ENCODE peak calls at places on chromosomes 12 and 14, in six cellular contexts. U is cardiac fibroblast; J is foreskin fibroblast; Z is CD4-positive, CD25-positive, alpha-beta regulatory T cell; L is ovary; D is right lobe of liver. N is an unnamed sample.

GRCh38 chr14:97824218-97824617 is 1027.0 kb downstream of the VRK1 start:
- DNase-seq in Z (peak), U (no peak), L (no peak), J (no peak), D (no peak), N (no peak)

GRCh38 chr12:18257251-18257650 is 4.1 kb upstream of the PIK3C2G start:
- DNase-seq in U (no peak), L (no peak), Z (no peak), J (no peak), D (no peak), N (no peak)

GRCh38 chr14:64715146-64715627 is 11.0 kb downstream of the PLEKHG3 start:
- DNase-seq in D (no peak), L (peak), U (no peak), Z (no peak), J (no peak), N (no peak)

GRCh38 chr12:111827916-111828315 is 14.1 kb upstream of the MAPKAPK5 start:
- DNase-seq in U (no peak), D (no peak), J (no peak), L (no peak), Z (no peak), N (no peak)

GRCh38 chr12:10084733-10085132 is 14.1 kb downstream of the CLEC1A start:
- DNase-seq in Z (no peak), J (no peak), L (no peak), D (no peak), U (no peak), N (no peak)

GRCh38 chr12:52865090-52865944 is 16.5 kb upstream of the KRT78 start:
- DNase-seq in J (peak), L (peak), U (peak), D (peak), Z (peak), N (no peak)

GRCh38 chr12:52311282-52311643 is 9.9 kb downstream of the KRT83 start:
- DNase-seq in U (peak), L (no peak), Z (no peak), J (no peak), D (no peak), N (no peak)

GRCh38 chr14:89013098-89013504 is 188.7 kb downstream of the TTC8 start:
- DNase-seq in L (no peak), D (no peak), U (peak), Z (peak), J (peak), N (no peak)

GRCh38 chr14:22334627-22335026 is 254.4 kb downstream of the DAD1 start:
- DNase-seq in J (no peak), D (no peak), Z (no peak), L (no peak), U (no peak), N (no peak)

GRCh38 chr14:61269321-61270083 is 11.6 kb downstream of the TMEM30B start:
- DNase-seq in L (peak), D (peak), J (peak), U (peak), Z (peak), N (peak)

GRCh38 chr14:102540310-102541028 is 30.9 kb upstream of the ANKRD9 start:
- DNase-seq in Z (no peak), L (peak), D (no peak), U (peak), J (peak), N (no peak)

GRCh38 chr12:3745152-3745551 is 7.8 kb downstream of the CRACR2A start:
- DNase-seq in Z (no peak), L (no peak), D (no peak), J (no peak), U (no peak), N (no peak)

GRCh38 chr14:65431951-65432350 is 19.4 kb downstream of the FUT8 start:
- DNase-seq in L (no peak), D (no peak), U (peak), Z (no peak), J (peak), N (no peak)

GRCh38 chr14:104698688-104699425 is 9.4 kb downstream of the INF2 start:
- DNase-seq in L (peak), Z (no peak), J (no peak), U (no peak), D (no peak), N (no peak)

GRCh38 chr12:2960432-2960956 is 1.3 kb downstream of the TEAD4 start:
- DNase-seq in L (no peak), U (peak), D (no peak), J (peak), Z (peak), N (no peak)

GRCh38 chr14:105207460-105207901 is 26.4 kb upstream of the NUDT14 start:
- DNase-seq in J (peak), D (no peak), U (no peak), L (no peak), Z (no peak), N (no peak)

GRCh38 chr12:65462506-65462905 is 184.0 kb downstream of the MSRB3 start:
- DNase-seq in J (no peak), U (no peak), Z (no peak), D (no peak), L (no peak), N (no peak)

GRCh38 chr14:39665084-39665483 is 232.9 kb upstream of the FBXO33 start:
- DNase-seq in L (no peak), J (peak), D (no peak), Z (no peak), U (no peak), N (no peak)

GRCh38 chr12:93252221-93252620 is 125.5 kb upstream of the NUDT4 start:
- DNase-seq in D (no peak), U (no peak), L (no peak), Z (no peak), J (no peak), N (no peak)
- H3K4me3 ChIP-seq in D (no peak), U (no peak), L (no peak), Z (no peak), J (no peak), N (no peak)

DNA sequence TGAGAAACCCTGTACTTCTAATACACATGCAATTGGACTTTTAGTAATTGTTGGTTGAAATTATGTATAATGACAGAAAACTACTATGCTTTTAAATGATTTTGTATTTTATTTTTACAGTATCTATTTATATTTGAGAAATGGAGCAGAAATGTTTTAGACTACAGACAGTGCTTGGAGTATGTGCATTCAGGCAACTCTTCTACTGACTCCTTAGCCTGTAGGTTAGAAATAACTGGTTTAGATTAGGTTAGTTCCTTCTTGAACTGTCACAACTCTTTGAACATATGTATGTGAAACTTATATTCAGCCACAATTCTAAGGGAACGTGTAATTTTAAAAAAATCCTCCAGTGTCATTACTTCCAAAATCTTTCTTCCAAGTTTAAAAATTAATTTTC is 1.7 kb downstream of the FGFR1OP2 start:
- DNase-seq in Z (no peak), L (no peak), U (no peak), J (no peak), D (no peak), N (no peak)
- H3K4me3 ChIP-seq in Z (peak), L (peak), U (peak), J (peak), D (peak), N (peak)

DNA sequence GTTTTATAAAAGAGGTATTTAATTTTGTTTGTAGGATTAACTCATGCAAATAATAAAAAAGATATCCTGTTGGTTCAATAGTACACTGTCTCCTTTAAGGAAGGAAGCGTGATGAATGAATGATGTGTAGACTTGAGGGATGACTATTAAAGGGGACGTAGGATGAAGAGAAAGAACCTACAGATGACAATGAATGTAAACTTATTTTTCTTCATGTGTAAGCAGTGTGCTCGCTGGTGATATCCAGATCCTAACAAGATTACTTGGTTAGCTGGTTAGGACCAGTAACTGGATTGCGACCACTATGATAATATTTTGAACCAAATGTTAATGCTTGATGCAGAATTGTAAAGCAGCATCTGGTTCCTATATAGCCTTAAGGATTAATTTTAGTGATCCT is 2.6 kb downstream of the ARF6 start:
- DNase-seq in L (no peak), U (peak), D (no peak), J (no peak), Z (peak), N (no peak)
- H3K4me3 ChIP-seq in L (peak), U (peak), D (peak), J (peak), Z (peak), N (peak)

DNA sequence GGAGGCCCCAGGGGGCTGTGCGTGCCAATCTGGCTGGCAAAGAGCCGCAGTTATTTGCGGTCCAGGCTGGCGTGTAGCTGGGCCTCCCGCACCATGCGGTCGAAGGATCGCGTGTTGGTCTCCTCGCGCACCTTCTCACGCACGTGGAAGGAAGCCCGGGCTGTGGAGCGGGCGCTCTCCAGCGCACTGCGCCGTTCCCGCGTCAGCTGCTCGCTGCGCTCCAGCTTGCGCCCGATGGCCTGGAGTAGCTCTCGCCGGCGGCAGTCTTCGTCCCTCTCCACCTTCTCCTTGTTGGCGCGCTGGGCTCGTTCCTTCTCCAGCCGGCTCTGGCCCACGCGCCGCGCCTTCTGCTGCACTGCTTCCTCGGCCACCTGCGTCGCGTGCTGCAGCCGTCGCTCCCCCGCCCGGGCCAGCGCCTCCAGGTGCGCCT is 3.2 kb downstream of the CCDC177 start:
- DNase-seq in L (no peak), U (no peak), J (peak), Z (no peak), D (no peak), N (no peak)
- H3K4me3 ChIP-seq in L (peak), U (no peak), J (no peak), Z (no peak), D (peak), N (no peak)

GRCh38 chr12:127146991-127147718 is 1119.8 kb upstream of the TMEM132C start:
- DNase-seq in J (no peak), Z (no peak), U (no peak), L (no peak), D (no peak), N (no peak)
- H3K4me3 ChIP-seq in J (no peak), Z (no peak), U (no peak), L (no peak), D (no peak), N (no peak)

GRCh38 chr14:99794156-99794780 is 1.1 kb downstream of the EML1 start:
- DNase-seq in Z (no peak), U (no peak), L (no peak), J (no peak), D (no peak), N (no peak)
- H3K4me3 ChIP-seq in Z (peak), U (peak), L (peak), J (peak), D (peak), N (no peak)

GRCh38 chr14:96261053-96261452 is 5.0 kb downstream of the BDKRB1 start:
- DNase-seq in L (no peak), U (no peak), Z (no peak), D (no peak), J (no peak), N (no peak)
- H3K4me3 ChIP-seq in L (no peak), U (no peak), Z (no peak), D (no peak), J (no peak), N (no peak)

DNA sequence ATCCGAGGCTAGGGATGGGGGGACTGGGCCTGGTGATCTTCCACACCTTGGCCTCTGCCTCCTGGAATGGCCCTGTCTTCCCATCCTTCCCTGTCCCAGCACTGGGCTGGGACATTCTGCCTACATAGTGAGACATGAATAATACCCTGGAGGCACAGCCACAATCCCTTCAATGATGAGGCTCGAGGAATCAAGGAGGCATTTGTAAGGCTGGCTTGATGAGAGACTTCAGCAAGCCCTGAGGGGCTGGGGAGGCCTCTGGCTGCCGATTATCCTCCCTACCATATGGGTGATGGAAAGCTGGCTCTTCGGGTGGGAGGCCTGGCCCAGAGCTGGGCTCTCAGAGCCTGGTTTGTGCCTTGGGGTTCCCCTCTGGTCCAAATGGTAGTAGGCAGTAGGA is 92.5 kb downstream of the CALM1 start:
- DNase-seq in Z (no peak), L (no peak), J (no peak), U (no peak), D (no peak), N (no peak)
- H3K4me3 ChIP-seq in Z (no peak), L (no peak), J (no peak), U (no peak), D (no peak), N (no peak)

GRCh38 chr14:77717608-77718305 is 9.9 kb downstream of the SLIRP start:
- DNase-seq in D (no peak), J (no peak), L (no peak), U (no peak), Z (no peak), N (no peak)

GRCh38 chr14:77722301-77722700 is 14.4 kb downstream of the SLIRP start:
- DNase-seq in L (no peak), D (no peak), Z (no peak), J (no peak), U (no peak), N (no peak)

DNA sequence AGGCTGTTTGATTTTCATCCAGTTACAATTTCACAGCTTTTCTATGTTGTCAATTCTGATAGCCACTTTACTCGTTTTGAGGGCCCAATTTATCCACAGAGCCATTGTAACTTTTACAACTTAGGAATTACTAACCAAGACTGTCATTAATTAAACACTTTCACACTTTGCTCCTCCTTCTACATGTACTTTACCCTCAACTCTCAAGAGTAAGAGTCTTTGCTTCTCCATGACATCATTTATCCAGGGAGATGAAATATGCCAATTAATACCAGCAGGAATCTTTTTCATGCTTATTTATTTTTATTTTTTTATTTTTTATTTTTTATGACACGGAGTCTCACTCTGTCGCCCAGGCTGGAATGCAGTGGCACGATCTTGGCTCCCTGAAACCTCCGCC is 13.5 kb downstream of the SLIRP start:
- DNase-seq in D (no peak), J (no peak), U (no peak), L (no peak), Z (no peak), N (no peak)
- H3K4me3 ChIP-seq in D (no peak), J (no peak), U (no peak), L (no peak), Z (no peak), N (no peak)

GRCh38 chr12:30416631-30417030 is 279.0 kb downstream of the IPO8 start:
- DNase-seq in J (no peak), Z (no peak), D (no peak), L (no peak), U (peak), N (no peak)
- H3K4me3 ChIP-seq in J (no peak), Z (no peak), D (no peak), L (no peak), U (no peak), N (no peak)

N was measured in HL-60.